ENCODE peak calls at places on chromosomes 6 and 20, in seven cellular contexts. F, K, I, W, A, R and P are unnamed samples.

GRCh38 chr20:61295726-61296628 is 43.9 kb downstream of the CDH4 start:
- DNase-seq in W (no peak), K (no peak), I (no peak), A (no peak), R (no peak), F (no peak), P (no peak)

GRCh38 chr6:153207041-153207440 is 76.0 kb upstream of the RGS17 start:
- DNase-seq in W (no peak), R (no peak), K (no peak), A (no peak), F (no peak), I (no peak), P (no peak)

GRCh38 chr6:80217799-80218198 is 111.3 kb downstream of the BCKDHB start:
- DNase-seq in A (no peak), R (no peak), I (no peak), K (no peak), F (no peak), W (no peak), P (peak; percentile 25)

GRCh38 chr6:104396077-104396476 is 463.6 kb downstream of the HACE1 start:
- DNase-seq in R (no peak), K (no peak), F (no peak), W (no peak), A (peak; percentile 62), I (no peak), P (no peak)

GRCh38 chr6:170080169-170080827 is 210.6 kb downstream of the DLL1 start:
- DNase-seq in F (peak; percentile 7), K (no peak), W (no peak), I (no peak), R (no peak), A (no peak), P (no peak)

GRCh38 chr6:157086632-157087031 is 236.7 kb downstream of the TMEM242 start:
- DNase-seq in F (no peak), K (no peak), I (no peak), R (no peak), W (no peak), A (no peak), P (no peak)

GRCh38 chr6:156283091-156283490 is 494.1 kb upstream of the ARID1B start:
- DNase-seq in I (no peak), K (no peak), W (peak; percentile 33), F (no peak), A (no peak), R (no peak), P (no peak)

GRCh38 chr6:24139080-24139479 is 13.1 kb downstream of the NRSN1 start:
- DNase-seq in K (no peak), A (no peak), W (no peak), R (no peak), F (no peak), I (no peak), P (no peak)

GRCh38 chr6:43974643-43975235 is 152.5 kb downstream of the MRPL14 start:
- DNase-seq in R (no peak), I (no peak), K (no peak), A (peak; percentile 83), W (no peak), F (no peak), P (peak; percentile 27)

GRCh38 chr20:44198872-44199271 is 11.7 kb downstream of the OSER1 start:
- DNase-seq in I (no peak), A (no peak), K (no peak), F (no peak), W (no peak), R (no peak), P (no peak)

GRCh38 chr6:4603291-4603690 is 172.9 kb upstream of the CDYL start:
- DNase-seq in R (no peak), F (peak; percentile 24), W (no peak), I (peak; percentile 95), A (peak; percentile 53), K (peak; percentile 56), P (peak; percentile 97)

GRCh38 chr6:4599924-4600323 is 176.3 kb upstream of the CDYL start:
- DNase-seq in F (no peak), W (no peak), I (peak; percentile 88), R (no peak), K (peak; percentile 89), A (peak; percentile 92), P (peak; percentile 89)

GRCh38 chr6:4593891-4594445 is 182.2 kb upstream of the CDYL start:
- DNase-seq in R (no peak), A (no peak), K (no peak), F (no peak), W (no peak), I (no peak), P (no peak)

GRCh38 chr6:4603856-4604369 is 172.3 kb upstream of the CDYL start:
- DNase-seq in W (no peak), R (no peak), K (no peak), I (no peak), A (no peak), F (no peak), P (no peak)

DNA sequence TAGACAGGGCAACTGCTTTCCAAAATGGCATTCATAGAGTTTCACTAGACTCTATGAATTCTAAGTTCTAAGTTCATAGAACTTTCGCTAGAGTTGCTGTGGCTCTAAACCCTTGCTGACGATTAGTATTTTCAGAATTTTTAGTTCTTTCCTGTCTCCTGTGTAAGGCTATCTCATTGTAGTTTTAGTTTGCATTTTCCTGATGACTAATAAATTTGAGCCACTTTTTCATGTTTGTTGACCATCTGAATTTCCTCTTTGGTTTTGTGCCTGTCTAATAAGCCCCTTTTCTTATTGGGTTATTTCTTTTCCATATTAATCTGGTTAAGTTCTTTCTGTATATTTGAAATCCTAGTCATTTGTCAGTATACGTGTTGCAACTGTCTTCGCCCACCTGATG is 177.8 kb upstream of the CDYL start:
- DNase-seq in K (peak; percentile 55), W (no peak), F (no peak), A (peak; percentile 49), I (no peak), R (no peak), P (no peak)
- H3K4me3 ChIP-seq in K (no peak overlapping the region), W (no peak overlapping the region), F (no peak overlapping the region), A (no peak overlapping the region), I (no peak overlapping the region), R (no peak overlapping the region), P (no peak overlapping the region)

GRCh38 chr6:6105472-6106036 is 98.8 kb upstream of the NRN1 start:
- DNase-seq in F (no peak), I (no peak), A (no peak), R (no peak), W (peak; percentile 60), K (no peak), P (no peak)
- TF ChIP-seq CTCF in F (no peak), I (no peak), A (peak; percentile 34), R (no peak), W (peak; percentile 79), K (no peak), P (no peak)

GRCh38 chr20:63100926-63101699 is 94.3 kb upstream of the BHLHE23 start:
- DNase-seq in W (no peak), K (no peak), A (no peak), F (peak; percentile 11), R (no peak), I (no peak), P (no peak)
- H3K4me3 ChIP-seq in W (no peak overlapping the region), K (no peak overlapping the region), A (no peak overlapping the region), F (no peak overlapping the region), R (peak overlapping the region; percentile 98), I (no peak overlapping the region), P (no peak overlapping the region)

DNA sequence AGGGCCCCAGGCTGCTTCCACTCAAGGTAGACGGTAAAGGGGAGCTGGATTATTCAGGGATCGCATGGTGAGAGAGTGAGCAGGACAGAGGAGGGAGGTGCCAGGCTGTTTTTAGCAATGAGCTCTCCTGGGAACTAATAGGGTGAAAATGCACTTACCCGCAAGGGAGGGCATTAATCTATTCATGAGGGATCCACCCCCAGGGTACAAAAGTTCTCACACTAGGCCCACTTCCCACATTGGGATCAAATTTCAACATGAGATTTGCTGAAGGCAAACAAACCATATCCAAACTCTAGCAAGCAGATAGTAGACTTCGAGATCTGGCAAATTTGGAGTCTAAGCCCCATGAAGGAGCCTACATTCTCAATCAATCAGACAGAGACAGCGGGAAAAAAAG is 408.6 kb downstream of the RNF144B start:
- DNase-seq in I (no peak), F (no peak), A (no peak), R (no peak), K (no peak), W (no peak), P (no peak)
- TF ChIP-seq CTCF in I (no peak), F (no peak), A (no peak), R (no peak), K (no peak), W (no peak), P (no peak)

GRCh38 chr6:110881929-110882629 is 7.5 kb downstream of the AMD1 start:
- DNase-seq in A (no peak), W (no peak), K (no peak), I (no peak), R (no peak), F (no peak), P (peak; percentile 63)
- H3K4me3 ChIP-seq in A (no peak overlapping the region), W (no peak overlapping the region), K (no peak overlapping the region), I (no peak overlapping the region), R (no peak overlapping the region), F (no peak overlapping the region), P (no peak overlapping the region)